ENCODE peak calls at places on chromosomes 3 and 15, in five cellular contexts. U is body of pancreas; G is activated CD8-positive, alpha-beta T cell treated with anti-CD3 and anti-CD28 coated beads for 36 hours; F is neural crest cell; V is MM.1S. S is an unnamed sample.

GRCh38 chr3:32413845-32414526 is 22.3 kb downstream of the CMTM7 start:
- DNase-seq in V (no peak), U (no peak), F (no peak), G (no peak), S (no peak)

GRCh38 chr15:58588096-58588495 is 156.3 kb downstream of the LIPC start:
- DNase-seq in U (no peak), V (no peak), G (no peak), F (no peak), S (no peak)

GRCh38 chr15:89278307-89278706 is 34.5 kb downstream of the FANCI start:
- DNase-seq in F (no peak), U (no peak), G (no peak), V (no peak), S (no peak)

GRCh38 chr15:34323217-34323616 is 14.4 kb downstream of the SLC12A6 start:
- DNase-seq in V (no peak), F (no peak), G (no peak), U (no peak), S (no peak)

GRCh38 chr15:29083858-29084257 is 185.8 kb downstream of the NSMCE3 start:
- DNase-seq in F (no peak), U (no peak), G (no peak), V (no peak), S (no peak)

GRCh38 chr3:61663728-61664492 is 102.5 kb downstream of the PTPRG start:
- DNase-seq in F (no peak), U (no peak), G (no peak), V (no peak), S (peak)

GRCh38 chr3:66404903-66405700 is 95.7 kb downstream of the LRIG1 start:
- DNase-seq in F (no peak), G (no peak), U (no peak), V (no peak), S (no peak)

GRCh38 chr3:127655641-127656040 is 17.1 kb upstream of the ABTB1 start:
- DNase-seq in F (no peak), G (no peak), U (no peak), V (no peak), S (no peak)

GRCh38 chr15:42184736-42185135 is 23.4 kb downstream of the VPS39 start:
- DNase-seq in G (no peak), U (no peak), V (no peak), F (no peak), S (no peak)

GRCh38 chr3:172561894-172562664 is 38.8 kb upstream of the TNFSF10 start:
- DNase-seq in V (no peak), G (peak), U (no peak), F (no peak), S (no peak)

GRCh38 chr3:128500556-128500955 is 7.6 kb upstream of the GATA2 start:
- DNase-seq in U (no peak), G (no peak), V (no peak), F (no peak), S (no peak)

GRCh38 chr3:129526121-129526900 is 2.1 kb upstream of the RHO start:
- DNase-seq in G (no peak), V (peak), F (no peak), U (no peak), S (no peak)

GRCh38 chr3:194136519-194137313 is 768 bp downstream of the HES1 start:
- DNase-seq in V (peak), U (peak), G (peak), F (peak), S (peak)

GRCh38 chr15:39131605-39132004 is 449.3 kb upstream of the THBS1 start:
- DNase-seq in V (no peak), U (no peak), F (no peak), G (no peak), S (no peak)

GRCh38 chr3:135077186-135077585 is 282.1 kb downstream of the EPHB1 start:
- DNase-seq in U (no peak), F (no peak), G (no peak), V (no peak), S (no peak)

GRCh38 chr15:72176155-72176554 is 21.4 kb downstream of the GRAMD2A start:
- DNase-seq in F (no peak), G (no peak), U (no peak), V (no peak), S (no peak)

GRCh38 chr3:161266731-161267150 is 45.6 kb downstream of the NMD3 start:
- DNase-seq in G (no peak), V (no peak), F (no peak), U (no peak), S (no peak)

GRCh38 chr3:99503350-99503749 is 135.0 kb upstream of the COL8A1 start:
- DNase-seq in G (no peak), F (no peak), V (no peak), U (no peak), S (no peak)

GRCh38 chr3:72368331-72368975 is 479.8 kb downstream of the SHQ1 start:
- DNase-seq in F (no peak), V (no peak), U (no peak), G (no peak), S (no peak)

GRCh38 chr3:141410861-141411771 is 42.8 kb downstream of the ZBTB38 start:
- DNase-seq in F (no peak), G (peak), U (no peak), V (peak), S (no peak)

GRCh38 chr3:190429681-190430080 is 20.0 kb downstream of the TMEM207 start:
- DNase-seq in F (no peak), G (no peak), V (no peak), U (no peak), S (no peak)

GRCh38 chr3:123686254-123686653 is 101.4 kb upstream of the HACD2 start:
- DNase-seq in F (no peak), G (no peak), V (no peak), U (no peak), S (peak)

GRCh38 chr3:174216948-174217718 is 642.0 kb upstream of the NAALADL2 start:
- DNase-seq in U (no peak), G (no peak), F (no peak), V (no peak), S (no peak)

GRCh38 chr3:63912768-63913588 is 795 bp upstream of the SCAANT1 start:
- DNase-seq in F (no peak), U (peak), V (no peak), G (peak), S (peak)

GRCh38 chr15:47266556-47266955 is 450.7 kb upstream of the SEMA6D start:
- DNase-seq in U (no peak), V (no peak), G (no peak), F (no peak), S (no peak)

GRCh38 chr3:171566803-171567422 is 106.7 kb upstream of the TNIK start:
- DNase-seq in F (no peak), U (no peak), G (no peak), V (peak), S (peak)

GRCh38 chr3:187769771-187770170 is 24.5 kb upstream of the BCL6 start:
- DNase-seq in G (no peak), V (no peak), F (no peak), U (no peak), S (no peak)

GRCh38 chr3:171801738-171802600 is 8.3 kb downstream of the PLD1 start:
- DNase-seq in V (no peak), F (no peak), U (no peak), G (no peak), S (no peak)

GRCh38 chr3:9014189-9014588 is 50.9 kb upstream of the RAD18 start:
- DNase-seq in G (no peak), U (no peak), F (no peak), V (no peak), S (no peak)

GRCh38 chr15:90191795-90192494 is 9.2 kb upstream of the SEMA4B start:
- DNase-seq in F (no peak), U (peak), V (peak), G (peak), S (peak)

GRCh38 chr15:56817690-56818089 is 84.4 kb upstream of the ZNF280D start:
- DNase-seq in V (no peak), F (no peak), U (no peak), G (no peak), S (no peak)

GRCh38 chr3:146124141-146124801 is 36.7 kb downstream of the PLOD2 start:
- DNase-seq in F (no peak), G (no peak), U (no peak), V (no peak), S (no peak)

GRCh38 chr15:95141486-95141885 is 910.1 kb downstream of the MCTP2 start:
- DNase-seq in F (no peak), V (no peak), U (no peak), G (no peak), S (no peak)

GRCh38 chr15:78950906-78951840 is 6.3 kb upstream of the CTSH start:
- DNase-seq in U (no peak), F (no peak), G (no peak), V (no peak), S (no peak)

DNA sequence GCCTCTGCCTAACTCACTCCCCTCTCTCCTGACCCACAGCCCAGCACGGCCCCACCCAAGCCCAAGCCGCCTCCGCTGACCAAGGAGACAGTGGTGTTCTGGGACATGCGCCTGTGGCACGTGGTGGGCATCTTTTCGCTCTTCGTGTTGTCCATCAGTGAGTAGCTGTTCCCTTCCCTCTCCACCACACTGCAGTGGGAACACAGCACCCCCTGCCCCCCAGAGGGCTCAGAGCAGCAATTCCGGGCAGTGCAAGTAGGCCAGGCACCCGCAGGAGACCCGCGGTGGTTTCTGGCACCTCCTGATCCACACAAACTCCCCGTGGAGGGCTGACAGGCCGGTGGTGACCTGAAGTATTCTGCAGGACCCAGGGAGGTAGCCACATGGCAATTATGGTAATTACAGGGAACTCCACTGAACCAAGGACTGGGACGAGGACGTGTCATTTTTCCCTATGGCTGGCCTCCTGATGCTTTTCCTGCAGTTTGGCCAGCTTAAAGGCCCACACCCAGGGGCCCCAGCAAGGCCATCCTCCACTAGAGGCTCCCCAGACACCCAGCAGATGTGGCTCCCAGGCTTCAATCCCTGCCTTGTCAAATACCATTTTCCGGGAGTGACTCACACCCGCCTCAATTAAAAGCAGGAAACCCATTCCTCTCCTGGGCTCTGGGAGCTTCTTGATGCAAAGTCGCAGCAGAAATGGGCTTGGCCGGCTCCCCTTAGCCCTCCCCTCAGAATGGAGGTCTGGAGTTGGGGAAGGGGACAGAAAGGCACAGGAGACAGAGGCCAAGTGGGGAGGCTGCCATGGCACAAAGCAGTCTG is 4.8 kb downstream of the TMIE start:
- DNase-seq in F (no peak), V (no peak), U (no peak), G (no peak), S (no peak)
- TF ChIP-seq CTCF in F (no peak), V (no peak), U (no peak), G (no peak), S (no peak)

DNA sequence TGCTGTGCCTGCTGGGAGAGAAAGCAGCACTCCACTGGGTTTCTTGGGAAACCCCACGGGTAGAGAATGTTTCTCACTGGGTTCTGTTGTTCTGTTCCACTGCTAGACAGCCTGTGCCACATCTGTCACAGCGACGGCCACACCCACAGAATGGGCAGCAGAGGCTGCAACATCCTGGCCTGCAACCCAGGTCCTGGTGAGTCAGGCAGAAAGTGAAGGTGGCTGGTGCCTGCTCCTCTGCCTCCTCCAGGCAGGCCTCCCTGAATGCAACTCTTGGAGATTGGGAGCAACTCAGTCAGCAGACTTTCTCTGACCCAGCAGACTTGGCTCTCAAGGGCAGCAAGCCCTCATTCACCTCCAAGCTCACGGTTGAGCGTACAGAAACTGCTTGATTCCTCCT is 13.0 kb downstream of the C3orf18 start:
- DNase-seq in F (no peak), V (no peak), U (no peak), G (peak), S (no peak)
- TF ChIP-seq CTCF in F (no peak), V (no peak), U (no peak), G (no peak), S (no peak)

GRCh38 chr3:132034486-132035464 is at the start of gene CPNE4:
- DNase-seq in F (peak), G (peak), V (peak), U (peak), S (peak)
- TF ChIP-seq CTCF in F (peak), G (peak), V (peak), U (peak), S (peak)

GRCh38 chr3:112730210-112730609 is 89.3 kb upstream of the CCDC80 start:
- DNase-seq in G (no peak), F (no peak), V (no peak), U (no peak), S (no peak)
- TF ChIP-seq CTCF in G (no peak), F (peak), V (peak), U (no peak), S (no peak)

GRCh38 chr15:61185759-61186158 is 43.3 kb downstream of the RORA start:
- DNase-seq in G (no peak), V (no peak), F (no peak), U (no peak), S (no peak)

GRCh38 chr15:61188168-61188567 is 40.9 kb downstream of the RORA start:
- DNase-seq in F (no peak), V (no peak), G (no peak), U (no peak), S (no peak)

GRCh38 chr15:61182955-61183354 is 46.1 kb downstream of the RORA start:
- DNase-seq in F (no peak), U (no peak), G (no peak), V (no peak), S (no peak)

GRCh38 chr15:61186905-61187865 is 41.9 kb downstream of the RORA start:
- DNase-seq in G (no peak), U (peak), F (no peak), V (no peak), S (no peak)

GRCh38 chr15:61184431-61184830 is 44.7 kb downstream of the RORA start:
- DNase-seq in V (no peak), F (no peak), U (no peak), G (no peak), S (no peak)
- TF ChIP-seq CTCF in V (peak), F (peak), U (no peak), G (no peak), S (no peak)

GRCh38 chr3:107588217-107588616 is 65.5 kb downstream of the BBX start:
- DNase-seq in U (no peak), F (no peak), G (no peak), V (no peak), S (no peak)
- TF ChIP-seq CTCF in U (no peak), F (no peak), G (no peak), V (no peak), S (no peak)

GRCh38 chr3:13190376-13190762 is 117.1 kb upstream of the IQSEC1 start:
- DNase-seq in F (no peak), U (no peak), V (no peak), G (no peak), S (no peak)

GRCh38 chr3:13187593-13187992 is 114.4 kb upstream of the IQSEC1 start:
- DNase-seq in G (no peak), F (no peak), U (no peak), V (no peak), S (no peak)

GRCh38 chr3:13188380-13188779 is 115.2 kb upstream of the IQSEC1 start:
- DNase-seq in F (no peak), G (no peak), V (no peak), U (no peak), S (no peak)

GRCh38 chr3:13189639-13190375 is 116.6 kb upstream of the IQSEC1 start:
- DNase-seq in V (no peak), F (no peak), U (no peak), G (peak), S (peak)

DNA sequence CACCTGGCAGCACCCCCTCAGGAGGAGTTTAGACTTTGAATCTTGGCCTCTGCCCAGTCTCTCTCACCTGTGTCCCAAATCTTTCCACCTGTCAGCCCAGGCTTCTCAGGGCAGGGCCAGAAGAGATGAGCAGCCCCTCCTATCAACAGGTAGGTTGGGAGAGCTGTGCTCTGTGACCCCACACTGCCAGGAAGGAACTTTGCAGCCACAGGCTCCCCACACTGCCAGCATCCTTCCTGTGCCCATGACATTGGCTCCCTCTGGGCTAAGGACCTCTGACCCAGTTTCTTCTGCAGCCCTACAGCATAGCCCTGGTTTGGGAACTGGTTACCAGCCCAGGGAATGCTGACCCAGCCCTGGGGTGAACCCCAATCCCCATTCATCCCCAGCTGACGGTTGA is 115.7 kb upstream of the IQSEC1 start:
- DNase-seq in G (no peak), F (no peak), V (no peak), U (no peak), S (no peak)
- TF ChIP-seq CTCF in G (no peak), F (no peak), V (no peak), U (no peak), S (no peak)

GRCh38 chr15:68734886-68735285 is 85.8 kb downstream of the ANP32A start:
- DNase-seq in V (no peak), G (no peak), F (no peak), U (no peak), S (no peak)

GRCh38 chr15:68733666-68734065 is 87.0 kb downstream of the ANP32A start:
- DNase-seq in V (peak), F (no peak), U (no peak), G (no peak), S (no peak)

GRCh38 chr15:68732451-68732850 is 88.2 kb downstream of the ANP32A start:
- DNase-seq in F (no peak), U (no peak), G (no peak), V (no peak), S (no peak)

GRCh38 chr15:68735610-68736009 is 85.1 kb downstream of the ANP32A start:
- DNase-seq in U (no peak), F (no peak), V (no peak), G (no peak), S (no peak)

GRCh38 chr15:68734352-68734751 is 86.3 kb downstream of the ANP32A start:
- DNase-seq in F (no peak), G (no peak), U (no peak), V (no peak), S (no peak)
- TF ChIP-seq CTCF in F (no peak), G (no peak), U (no peak), V (no peak), S (no peak)

GRCh38 chr3:117407317-117407716 is 697.7 kb downstream of the TUSC7 start:
- DNase-seq in F (no peak), G (no peak), V (peak), U (no peak), S (no peak)
- TF ChIP-seq CTCF in F (peak), G (peak), V (peak), U (no peak), S (peak)